ENCODE peak calls at places on chromosomes 4 and X, in nine cellular contexts. Y is HFF-Myc; W is astrocyte of the spinal cord; C is stromal cell of bone marrow; G is HCEC 1CT; F is adrenal gland; U is cardiac fibroblast; O is GM12865; I is CD4-positive, CD25-positive, alpha-beta regulatory T cell. Z is an unnamed sample.

GRCh38 chr4:26557164-26557563 is 26.7 kb upstream of the TBC1D19 start:
- DNase-seq in Y (peak; percentile 51), W (peak; percentile 97), C (peak; percentile 98), G (peak; percentile 48), F (no peak), U (peak; percentile 65), O (no peak), I (no peak), Z (peak; percentile 51)

GRCh38 chr4:36290641-36291040 is 9.2 kb downstream of the DTHD1 start:
- DNase-seq in Y (no peak), W (no peak), C (no peak), G (no peak), F (no peak), U (no peak), O (no peak), I (no peak), Z (no peak)

GRCh38 chr4:82696117-82696516 is 102.5 kb downstream of the SCD5 start:
- DNase-seq in Y (no peak), W (no peak), C (no peak), G (no peak), F (no peak), U (no peak), O (no peak), I (no peak), Z (no peak)

GRCh38 chrX:44980403-44980802 is 107.4 kb downstream of the KDM6A start:
- DNase-seq in Y (no peak), W (no peak), C (no peak), G (no peak), F (no peak), U (no peak), O (no peak), I (no peak), Z (no peak)

GRCh38 chrX:154748712-154749339 is 2.1 kb downstream of the GAB3 start:
- DNase-seq in Y (no peak), W (peak; percentile 60), C (no peak), G (peak; percentile 36), F (peak; percentile 25), U (peak; percentile 66), O (peak; percentile 60), I (peak; percentile 17), Z (peak; percentile 67)

GRCh38 chr4:52376107-52376704 is 282.9 kb downstream of the USP46 start:
- DNase-seq in Y (peak; percentile 24), W (peak; percentile 61), C (peak; percentile 41), G (no peak), F (peak; percentile 49), U (peak; percentile 69), O (peak; percentile 46), I (no peak), Z (peak; percentile 73)

GRCh38 chr4:124708517-124709300 is 3.8 kb downstream of the ANKRD50 start:
- DNase-seq in Y (no peak), W (peak; percentile 48), C (no peak), G (no peak), F (no peak), U (peak; percentile 55), O (no peak), I (no peak), Z (peak; percentile 49)

GRCh38 chr4:52748432-52748831 is 2.8 kb downstream of the ERVMER34-1 start:
- DNase-seq in Y (no peak), W (no peak), C (no peak), G (no peak), F (no peak), U (no peak), O (peak; percentile 38), I (no peak), Z (no peak)

GRCh38 chr4:4641661-4642180 is 99.9 kb upstream of the STX18 start:
- DNase-seq in Y (no peak), W (no peak), C (no peak), G (no peak), F (no peak), U (no peak), O (no peak), I (no peak), Z (no peak)

GRCh38 chr4:71184195-71184781 is 154.5 kb upstream of the SLC4A4 start:
- DNase-seq in Y (peak; percentile 38), W (peak; percentile 65), C (peak; percentile 48), G (peak; percentile 40), F (peak; percentile 33), U (peak; percentile 73), O (peak; percentile 65), I (no peak), Z (peak; percentile 68)

GRCh38 chr4:151604238-151604637 is 156.6 kb downstream of the GATB start:
- DNase-seq in Y (peak; percentile 7), W (peak; percentile 32), C (peak; percentile 13), G (peak; percentile 14), F (no peak), U (peak; percentile 50), O (peak; percentile 7), I (no peak), Z (peak; percentile 50)

GRCh38 chr4:23789765-23790164 is 100.1 kb downstream of the PPARGC1A start:
- DNase-seq in Y (peak; percentile 10), W (peak; percentile 47), C (peak; percentile 66), G (peak; percentile 73), F (peak; percentile 23), U (peak; percentile 89), O (no peak), I (no peak), Z (peak; percentile 72)

GRCh38 chr4:40216622-40217366 is 20.0 kb downstream of the RHOH start:
- DNase-seq in Y (no peak), W (no peak), C (no peak), G (no peak), F (no peak), U (no peak), O (no peak), I (no peak), Z (no peak)

GRCh38 chr4:153465583-153465921 is 608 bp upstream of the TMEM131L start:
- DNase-seq in Y (peak; percentile 58), W (peak; percentile 60), C (peak; percentile 26), G (peak; percentile 28), F (peak; percentile 50), U (peak; percentile 65), O (peak; percentile 74), I (no peak), Z (peak; percentile 68)

GRCh38 chrX:80021611-80022010 is 7.1 kb downstream of the TBX22 start:
- DNase-seq in Y (no peak), W (no peak), C (no peak), G (no peak), F (no peak), U (no peak), O (no peak), I (no peak), Z (no peak)

GRCh38 chr4:14023036-14023435 is 395.5 kb upstream of the BOD1L1 start:
- DNase-seq in Y (no peak), W (no peak), C (peak; percentile 20), G (peak; percentile 41), F (no peak), U (no peak), O (no peak), I (no peak), Z (no peak)

GRCh38 chrX:9071031-9071650 is 37.2 kb upstream of the FAM9B start:
- DNase-seq in Y (no peak), W (peak; percentile 54), C (peak; percentile 14), G (no peak), F (no peak), U (peak; percentile 0), O (no peak), I (no peak), Z (peak; percentile 2)

GRCh38 chr4:171727185-171727584 is 86.0 kb upstream of the GALNTL6 start:
- DNase-seq in Y (no peak), W (no peak), C (no peak), G (no peak), F (no peak), U (no peak), O (no peak), I (no peak), Z (no peak)

GRCh38 chrX:12370444-12371089 is 232.3 kb downstream of the FRMPD4 start:
- DNase-seq in Y (peak; percentile 9), W (no peak), C (no peak), G (peak; percentile 72), F (no peak), U (peak; percentile 89), O (no peak), I (no peak), Z (peak; percentile 90)

GRCh38 chr4:140125374-140125773 is 28.6 kb downstream of the MAML3 start:
- DNase-seq in Y (no peak), W (no peak), C (no peak), G (no peak), F (no peak), U (no peak), O (no peak), I (no peak), Z (no peak)

GRCh38 chr4:77418333-77418732 is 187.3 kb upstream of the CXCL13 start:
- DNase-seq in Y (no peak), W (no peak), C (no peak), G (no peak), F (no peak), U (peak; percentile 20), O (peak; percentile 31), I (no peak), Z (peak; percentile 7)

GRCh38 chrX:144722307-144722706 is 525.0 kb upstream of the SPANXN1 start:
- DNase-seq in Y (no peak), W (no peak), C (no peak), G (no peak), F (no peak), U (no peak), O (no peak), I (no peak), Z (no peak)

GRCh38 chr4:121375262-121375661 is 5.6 kb downstream of the QRFPR start:
- DNase-seq in Y (no peak), W (peak; percentile 49), C (peak; percentile 25), G (peak; percentile 19), F (no peak), U (peak; percentile 50), O (no peak), I (no peak), Z (peak; percentile 76)

GRCh38 chr4:2805712-2806391 is 13.0 kb downstream of the SH3BP2 start:
- DNase-seq in Y (no peak), W (no peak), C (no peak), G (no peak), F (no peak), U (peak; percentile 46), O (no peak), I (no peak), Z (peak; percentile 18)

GRCh38 chr4:6520051-6520450 is 47.6 kb upstream of the PPP2R2C start:
- DNase-seq in Y (no peak), W (no peak), C (no peak), G (no peak), F (no peak), U (no peak), O (no peak), I (no peak), Z (no peak)

GRCh38 chr4:2258091-2259035 is 3.5 kb downstream of the MXD4 start:
- DNase-seq in Y (no peak), W (no peak), C (no peak), G (no peak), F (peak; percentile 8), U (no peak), O (no peak), I (no peak), Z (no peak)

GRCh38 chr4:183607894-183608293 is 51.1 kb downstream of the RWDD4 start:
- DNase-seq in Y (no peak), W (no peak), C (no peak), G (no peak), F (no peak), U (no peak), O (no peak), I (no peak), Z (no peak)

GRCh38 chr4:101160792-101161592 is 186.3 kb downstream of the PPP3CA start:
- DNase-seq in Y (no peak), W (no peak), C (no peak), G (no peak), F (no peak), U (no peak), O (no peak), I (no peak), Z (no peak)

GRCh38 chr4:41155194-41155830 is 59.0 kb downstream of the APBB2 start:
- DNase-seq in Y (no peak), W (peak; percentile 81), C (no peak), G (peak; percentile 62), F (no peak), U (peak; percentile 72), O (no peak), I (no peak), Z (peak; percentile 81)

GRCh38 chr4:164402554-164402953 is 351.4 kb upstream of the SMIM31 start:
- DNase-seq in Y (no peak), W (no peak), C (no peak), G (no peak), F (no peak), U (no peak), O (no peak), I (no peak), Z (no peak)

GRCh38 chr4:18938343-18939109 is 917.0 kb upstream of the LCORL start:
- DNase-seq in Y (no peak), W (peak; percentile 13), C (no peak), G (no peak), F (no peak), U (no peak), O (peak; percentile 1), I (no peak), Z (no peak)